ENCODE peak calls at places on chromosomes 3 and 15, in ten cellular contexts. R, F, N, Q, E, S, A, O, H and K are unnamed samples.

GRCh38 chr3:39176025-39176714 is 16.2 kb downstream of the XIRP1 start:
- DNase-seq in F (no peak), A (no peak), N (no peak), S (no peak), E (no peak), H (no peak), R (no peak), O (no peak), Q (no peak), K (no peak)

GRCh38 chr3:16398542-16399126 is 114.9 kb downstream of the RFTN1 start:
- DNase-seq in A (no peak), E (no peak), O (no peak), F (no peak), S (no peak), R (no peak), Q (no peak), N (no peak), H (no peak), K (no peak)

GRCh38 chr3:138173769-138174420 is 826 bp downstream of the DBR1 start:
- DNase-seq in A (no peak), E (no peak), Q (no peak), S (no peak), N (no peak), H (no peak), F (no peak), O (no peak), R (no peak), K (no peak)

GRCh38 chr3:64685800-64686445 is 1.9 kb downstream of the ADAMTS9 start:
- DNase-seq in E (peak; percentile 93), S (peak; percentile 93), O (no peak), F (no peak), H (peak; percentile 93), A (peak; percentile 93), R (peak; percentile 81), N (peak; percentile 96), Q (peak; percentile 88), K (peak; percentile 94)

GRCh38 chr3:132549890-132550578 is 47.0 kb upstream of the ACKR4 start:
- DNase-seq in H (no peak), O (no peak), Q (no peak), E (no peak), F (peak; percentile 85), A (peak; percentile 87), R (no peak), N (no peak), S (no peak), K (peak; percentile 28)

GRCh38 chr15:83734487-83734886 is 80.6 kb downstream of the ADAMTSL3 start:
- DNase-seq in F (peak; percentile 89), N (no peak), Q (no peak), R (no peak), S (no peak), E (no peak), A (no peak), H (no peak), O (no peak), K (no peak)

GRCh38 chr3:14976317-14976716 is 28.9 kb downstream of the NR2C2 start:
- DNase-seq in A (no peak), O (no peak), S (no peak), E (no peak), R (no peak), H (no peak), N (no peak), F (no peak), Q (no peak), K (no peak)

GRCh38 chr15:39685999-39686613 is 96.5 kb downstream of the FSIP1 start:
- DNase-seq in A (peak; percentile 53), S (no peak), N (no peak), E (no peak), H (no peak), Q (no peak), R (peak; percentile 47), F (peak; percentile 70), O (no peak), K (peak; percentile 20)

GRCh38 chr15:83571820-83572707 is 81.9 kb upstream of the ADAMTSL3 start:
- DNase-seq in E (no peak), O (no peak), S (no peak), Q (no peak), A (peak; percentile 6), N (no peak), H (no peak), R (no peak), F (peak; percentile 68), K (no peak)

GRCh38 chr15:64748251-64748650 is 27.1 kb downstream of the RBPMS2 start:
- DNase-seq in E (no peak), Q (no peak), N (no peak), O (no peak), F (no peak), H (no peak), S (no peak), R (no peak), A (no peak), K (no peak)

GRCh38 chr3:177382944-177383343 is 185.7 kb upstream of the TBL1XR1 start:
- DNase-seq in F (no peak), R (no peak), S (peak; percentile 41), E (no peak), H (peak; percentile 50), O (no peak), Q (no peak), A (no peak), N (peak; percentile 75), K (no peak)

GRCh38 chr3:174204765-174205164 is 654.4 kb upstream of the NAALADL2 start:
- DNase-seq in R (no peak), E (no peak), F (no peak), S (no peak), A (no peak), O (no peak), N (no peak), Q (no peak), H (no peak), K (no peak)

DNA sequence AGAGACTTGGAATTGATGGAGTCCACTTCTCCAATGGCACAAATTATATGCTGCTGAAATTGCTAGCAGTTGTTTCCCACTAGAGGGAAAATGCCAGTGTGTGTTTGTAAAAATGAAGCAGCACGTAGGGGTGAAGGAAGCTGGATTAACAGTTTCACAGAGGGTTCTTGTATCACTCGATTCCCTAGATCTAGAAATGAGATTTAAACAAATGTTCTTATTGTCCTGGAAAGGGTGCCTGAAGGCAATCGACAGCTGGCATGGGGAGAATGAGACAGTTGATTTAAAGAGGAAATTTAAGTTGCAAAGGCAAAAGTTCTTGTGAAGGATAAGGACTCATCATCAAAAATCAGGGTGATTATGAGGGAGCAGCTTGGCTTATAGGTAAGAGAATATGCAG is 234.8 kb upstream of the ARPP21 start:
- DNase-seq in N (no peak), S (no peak), A (no peak), R (no peak), O (no peak), E (no peak), Q (no peak), H (no peak), F (no peak), K (no peak)
- H3K27ac ChIP-seq in N (no peak overlapping the region), S (no peak overlapping the region), A (no peak overlapping the region), R (no peak overlapping the region), O (no peak overlapping the region), E (no peak overlapping the region), Q (no peak overlapping the region), H (no peak overlapping the region), F (no peak overlapping the region), K (no peak overlapping the region)

GRCh38 chr3:187036394-187036793 is 102.9 kb downstream of the RPL39L start:
- DNase-seq in F (no peak), H (no peak), O (no peak), Q (no peak), E (no peak), A (no peak), R (no peak), S (no peak), N (no peak), K (no peak)
- H3K36me3 ChIP-seq in F (no peaks in the 10 kb centered on the region), H (no peaks in the 10 kb centered on the region), O (no peaks in the 10 kb centered on the region), Q (no peaks in the 10 kb centered on the region), E (no peaks in the 10 kb centered on the region), A (no peaks in the 10 kb centered on the region), R (no peaks in the 10 kb centered on the region), S (peaks cover 20% of the 10 kb centered on the region), N (no peaks in the 10 kb centered on the region), K (no peaks in the 10 kb centered on the region)

GRCh38 chr3:11635671-11636371 is 7.9 kb downstream of the VGLL4 start:
- DNase-seq in N (no peak), S (no peak), F (no peak), E (no peak), O (no peak), Q (no peak), R (no peak), H (no peak), A (no peak), K (no peak)

GRCh38 chr3:11634081-11634635 is 9.6 kb downstream of the VGLL4 start:
- DNase-seq in E (no peak), H (no peak), F (no peak), A (no peak), Q (no peak), S (peak; percentile 40), O (no peak), N (no peak), R (no peak), K (no peak)

GRCh38 chr3:11637901-11638668 is 5.6 kb downstream of the VGLL4 start:
- DNase-seq in F (no peak), S (no peak), N (no peak), Q (no peak), R (no peak), H (no peak), E (no peak), O (no peak), A (no peak), K (no peak)

GRCh38 chr3:11634974-11635612 is 8.6 kb downstream of the VGLL4 start:
- DNase-seq in R (no peak), H (no peak), S (no peak), F (no peak), O (no peak), Q (no peak), N (no peak), E (no peak), A (no peak), K (no peak)

DNA sequence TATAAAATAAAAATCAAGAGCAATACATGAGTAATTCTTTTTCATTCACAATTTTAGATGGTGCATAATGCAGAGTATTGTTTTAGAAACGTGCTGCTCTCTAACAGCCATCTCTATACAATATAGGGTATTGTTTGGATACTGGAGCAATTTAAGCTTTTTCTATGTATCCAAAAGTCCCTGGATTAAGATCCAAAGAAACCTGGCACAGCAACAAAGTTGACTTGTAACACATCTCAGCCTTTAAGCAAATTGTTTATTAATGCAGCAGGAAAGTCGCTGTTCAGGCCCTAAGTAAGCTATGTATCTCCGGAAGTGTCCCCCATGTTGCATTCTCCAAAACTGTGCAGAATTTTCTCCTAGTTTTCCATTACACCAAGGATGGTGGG is 7.3 kb downstream of the VGLL4 start:
- DNase-seq in A (no peak), E (no peak), F (no peak), S (no peak), H (no peak), Q (no peak), O (no peak), R (no peak), N (no peak), K (no peak)
- H3K27ac ChIP-seq in A (no peak overlapping the region), E (no peak overlapping the region), F (no peak overlapping the region), S (peak overlapping the region; percentile 97), H (peak overlapping the region; percentile 21), Q (peak overlapping the region; percentile 95), O (peak overlapping the region; percentile 16), R (no peak overlapping the region), N (no peak overlapping the region), K (no peak overlapping the region)

GRCh38 chr15:76034111-76034510 is 21.9 kb upstream of the NRG4 start:
- DNase-seq in E (no peak), O (no peak), R (no peak), F (no peak), A (no peak), H (no peak), N (no peak), S (no peak), Q (no peak), K (no peak)
- H3K36me3 ChIP-seq in E (no peaks in the 10 kb centered on the region), O (no peaks in the 10 kb centered on the region), R (no peaks in the 10 kb centered on the region), F (no peaks in the 10 kb centered on the region), A (no peaks in the 10 kb centered on the region), H (no peaks in the 10 kb centered on the region), N (no peaks in the 10 kb centered on the region), S (no peaks in the 10 kb centered on the region), Q (no peaks in the 10 kb centered on the region), K (no peaks in the 10 kb centered on the region)

GRCh38 chr15:55758580-55758986 is 15.6 kb upstream of the PRTG start:
- DNase-seq in R (no peak), O (no peak), Q (no peak), H (no peak), A (no peak), S (no peak), E (no peak), N (no peak), F (no peak), K (no peak)
- H3K27ac ChIP-seq in R (no peak overlapping the region), O (no peak overlapping the region), Q (no peak overlapping the region), H (no peak overlapping the region), A (no peak overlapping the region), S (no peak overlapping the region), E (no peak overlapping the region), N (no peak overlapping the region), F (no peak overlapping the region), K (no peak overlapping the region)